ENCODE peak calls at places on chromosomes 7 and 10, in six cellular contexts. G, H, J, A, S and I are unnamed samples.

GRCh38 chr10:95419399-95419798 is 128.6 kb upstream of the PDLIM1 start:
- DNase-seq in G (no peak), H (no peak), J (no peak), S (no peak), A (no peak), I (no peak)

GRCh38 chr10:3747984-3748383 is 37.0 kb downstream of the KLF6 start:
- DNase-seq in S (no peak), J (no peak), G (no peak), A (no peak), H (no peak), I (no peak)

GRCh38 chr7:29038463-29038862 is 80.3 kb upstream of the TRIL start:
- DNase-seq in S (no peak), A (no peak), J (no peak), H (no peak), G (no peak), I (no peak)

GRCh38 chr7:128903621-128904361 is 6.7 kb downstream of the KCP start:
- DNase-seq in J (no peak), A (no peak), S (no peak), H (peak; percentile 8), G (no peak), I (no peak)

GRCh38 chr7:92835851-92836488 is 403 bp downstream of the CDK6 start:
- DNase-seq in J (peak; percentile 47), H (peak; percentile 48), S (no peak), A (no peak), G (peak; percentile 30), I (no peak)

GRCh38 chr10:93305122-93305521 is 177.0 kb downstream of the MYOF start:
- DNase-seq in S (no peak), A (no peak), H (no peak), G (no peak), J (no peak), I (no peak)

GRCh38 chr10:112914288-112914952 is 35.6 kb upstream of the TCF7L2 start:
- DNase-seq in G (no peak), J (no peak), A (no peak), S (no peak), H (no peak), I (no peak)

GRCh38 chr7:2641406-2642393 is 9.9 kb downstream of the TTYH3 start:
- DNase-seq in H (peak; percentile 74), J (no peak), A (peak; percentile 71), G (peak; percentile 36), S (peak; percentile 92), I (peak; percentile 96)

GRCh38 chr10:35058134-35058533 is 32.0 kb downstream of the CUL2 start:
- DNase-seq in J (no peak), A (no peak), H (no peak), S (no peak), G (peak; percentile 16), I (peak; percentile 44)

GRCh38 chr10:132535065-132535651 is 2.4 kb upstream of the INPP5A start:
- DNase-seq in H (no peak), A (no peak), G (no peak), S (no peak), J (no peak), I (no peak)

GRCh38 chr10:43857206-43857952 is 208.7 kb upstream of the ZNF32 start:
- DNase-seq in H (no peak), S (no peak), A (no peak), J (no peak), G (peak; percentile 27), I (peak; percentile 64)

GRCh38 chr10:31700222-31700621 is 228.4 kb downstream of the ARHGAP12 start:
- DNase-seq in G (no peak), S (peak; percentile 42), H (no peak), J (no peak), A (no peak), I (peak; percentile 64)

GRCh38 chr7:142263598-142264380 is 5.9 kb upstream of the PRSS58 start:
- DNase-seq in S (no peak), J (no peak), G (no peak), A (no peak), H (no peak), I (peak; percentile 56)
- H3K4me3 ChIP-seq in S (no peak overlapping the region), J (no peak overlapping the region), G (peak overlapping the region; percentile 27), A (no peak overlapping the region), H (no peak overlapping the region), I (no peak overlapping the region)

DNA sequence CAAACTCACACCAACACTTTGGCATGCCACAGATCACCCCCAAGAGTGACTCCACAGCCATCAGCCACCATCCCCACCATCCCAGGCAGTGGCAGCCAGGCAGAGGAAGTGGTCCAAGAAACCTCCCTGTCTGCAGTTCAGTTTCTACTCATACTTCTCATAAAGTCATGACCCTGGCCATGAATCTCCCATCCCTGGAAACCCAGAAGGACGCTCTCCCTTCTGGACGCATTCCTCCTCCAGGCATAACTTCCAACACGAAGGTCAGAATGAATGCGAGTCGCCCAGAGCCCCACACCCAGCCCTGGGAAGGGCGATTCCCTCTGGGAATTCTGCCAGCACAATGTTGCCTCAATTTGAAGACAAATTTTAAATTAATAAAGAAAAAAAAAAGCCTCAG is 307.8 kb downstream of the FRMD4A start:
- DNase-seq in J (no peak), S (no peak), H (no peak), A (no peak), G (no peak), I (no peak)
- H3K4me1 ChIP-seq in J (peaks cover 9% of the 10 kb centered on the region), S (no peaks in the 10 kb centered on the region), H (no peaks in the 10 kb centered on the region), A (peaks cover 23% of the 10 kb centered on the region), G (no peaks in the 10 kb centered on the region), I (peaks cover 5% of the 10 kb centered on the region)

DNA sequence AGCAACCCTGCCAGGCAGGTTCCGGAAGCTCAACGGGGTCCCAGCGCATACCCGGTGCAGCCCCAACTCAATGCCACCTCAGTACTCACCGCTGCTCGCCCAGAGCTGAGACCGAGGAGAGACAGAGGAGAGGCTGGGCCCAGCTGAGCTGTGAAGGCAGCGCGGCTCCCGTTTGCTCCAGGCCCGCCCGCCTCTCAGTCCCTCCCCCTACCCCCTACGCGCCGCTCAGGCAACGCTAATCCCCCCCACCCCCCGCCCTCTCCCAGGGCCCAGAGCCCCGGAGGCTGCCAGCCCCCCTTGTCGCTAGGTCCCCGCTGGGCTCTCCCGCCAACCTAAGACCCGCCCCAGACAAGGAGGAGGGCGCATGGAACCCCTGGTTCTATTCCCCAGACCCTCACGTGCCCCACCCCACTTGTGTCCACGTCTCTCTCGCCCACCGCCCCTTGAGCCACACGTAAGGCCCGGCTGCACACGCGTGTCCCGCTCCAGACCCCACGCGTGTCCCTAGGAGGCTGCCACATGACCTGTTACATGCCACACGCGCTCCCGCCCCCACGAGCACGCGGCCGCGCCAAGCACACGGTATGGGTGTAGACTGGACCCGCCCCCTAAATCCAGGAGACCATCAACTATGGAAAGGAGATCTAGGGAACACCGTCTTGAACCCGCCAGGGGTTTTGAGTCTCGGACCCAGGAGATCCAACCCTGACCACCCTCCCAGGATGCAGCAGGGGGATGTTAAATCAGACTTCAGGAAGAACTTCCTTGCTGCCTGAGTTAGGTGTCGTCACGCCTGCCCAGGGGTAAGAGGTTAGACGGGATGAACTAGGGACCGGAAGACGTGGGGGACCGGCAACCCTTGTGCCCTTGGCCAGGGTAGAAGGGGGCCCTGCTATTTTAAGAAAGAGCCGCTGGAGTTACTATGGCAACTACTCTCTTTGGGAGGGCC is at the start of gene PSD:
- DNase-seq in S (no peak), A (no peak), H (no peak), J (no peak), G (no peak), I (no peak)
- H3K4me3 ChIP-seq in S (peak within 1 kb of the TSS; percentile 95), A (peak within 1 kb of the TSS; percentile 88), H (peak within 1 kb of the TSS; percentile 77), J (peak within 1 kb of the TSS; percentile 81), G (peak within 1 kb of the TSS; percentile 94), I (peak within 1 kb of the TSS; percentile 66)

DNA sequence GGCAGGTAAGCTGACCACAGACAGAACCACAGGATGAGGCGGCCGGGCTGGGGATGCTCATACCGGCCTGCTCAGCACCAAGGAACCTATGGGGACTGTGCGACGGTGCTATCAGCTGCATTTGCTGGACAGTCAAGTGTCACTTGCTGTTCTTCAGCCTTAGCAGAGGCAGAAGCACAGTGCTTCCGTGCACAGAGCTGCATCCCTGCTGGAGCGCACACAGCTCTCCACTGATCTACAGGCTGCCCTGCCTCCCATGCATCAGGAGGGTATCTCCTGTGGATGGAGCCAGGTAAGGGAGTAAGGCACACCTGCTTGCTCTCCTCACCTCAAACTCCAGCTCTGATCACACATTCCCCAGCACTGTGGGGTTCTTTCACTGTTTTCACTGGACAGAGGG is 97.5 kb downstream of the TNS3 start:
- DNase-seq in G (no peak), J (no peak), S (no peak), H (no peak), A (no peak), I (no peak)
- H3K4me1 ChIP-seq in G (peaks cover 66% of the 10 kb centered on the region), J (no peaks in the 10 kb centered on the region), S (peaks cover 61% of the 10 kb centered on the region), H (peaks cover 29% of the 10 kb centered on the region), A (peaks cover 86% of the 10 kb centered on the region), I (peaks cover 70% of the 10 kb centered on the region)

GRCh38 chr10:16913266-16913665 is 96.0 kb upstream of the RSU1 start:
- DNase-seq in A (no peak), J (no peak), H (no peak), S (no peak), G (no peak), I (no peak)

GRCh38 chr10:16909961-16910794 is 93.0 kb upstream of the RSU1 start:
- DNase-seq in A (no peak), G (no peak), S (no peak), J (no peak), H (no peak), I (no peak)

GRCh38 chr10:16909271-16909767 is 92.1 kb upstream of the RSU1 start:
- DNase-seq in G (no peak), J (no peak), A (no peak), S (no peak), H (no peak), I (no peak)

GRCh38 chr10:16907720-16908119 is 90.5 kb upstream of the RSU1 start:
- DNase-seq in S (no peak), G (no peak), A (no peak), J (no peak), H (no peak), I (no peak)

DNA sequence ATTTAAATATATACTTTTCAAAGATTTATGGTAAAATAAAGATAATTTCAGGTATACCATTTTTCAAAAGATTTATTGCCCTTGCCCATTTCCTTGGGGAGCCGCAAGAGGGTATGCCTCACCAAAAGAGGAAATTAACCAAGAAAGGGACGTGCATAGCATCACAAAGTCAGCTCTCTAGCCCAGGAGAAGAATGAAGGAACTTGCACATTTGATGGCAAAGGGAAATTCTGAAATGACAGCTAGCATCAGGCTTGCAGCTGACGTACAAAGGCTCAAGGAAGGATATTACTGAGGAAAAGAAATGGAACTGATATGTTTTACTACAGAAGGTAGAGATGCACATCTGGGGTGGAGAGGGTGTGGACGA is 93.6 kb upstream of the RSU1 start:
- DNase-seq in S (no peak), A (no peak), H (no peak), J (no peak), G (no peak), I (no peak)
- H3K4me3 ChIP-seq in S (no peak overlapping the region), A (no peak overlapping the region), H (no peak overlapping the region), J (no peak overlapping the region), G (no peak overlapping the region), I (no peak overlapping the region)